ENCODE peak calls at places on chromosomes 5 and 9, in seven cellular contexts. E is T-helper 1 cell, R is fibroblast of mammary gland, H is GM12892, W is posterior vena cava, T is Peyer's patch, F is BJ. Q is an unnamed sample.

GRCh38 chr5:5665225-5666075 is 243.0 kb downstream of the ICE1 start:
- DNase-seq in E (no peak), R (no peak), H (no peak), W (no peak), T (no peak), F (no peak), Q (no peak)

GRCh38 chr9:86185872-86186271 is 73.6 kb downstream of the C9orf153 start:
- DNase-seq in E (no peak), R (peak; percentile 29), H (no peak), W (no peak), T (no peak), F (no peak), Q (no peak)

GRCh38 chr5:142749321-142749720 is 20.9 kb upstream of the ARHGAP26 start:
- DNase-seq in E (no peak), R (peak; percentile 82), H (no peak), W (no peak), T (no peak), F (no peak), Q (no peak)

GRCh38 chr5:35672995-35673394 is 55.3 kb downstream of the SPEF2 start:
- DNase-seq in E (peak; percentile 5), R (no peak), H (no peak), W (no peak), T (no peak), F (no peak), Q (no peak)

GRCh38 chr9:89625721-89626687 is 21.2 kb downstream of the GADD45G start:
- DNase-seq in E (no peak), R (no peak), H (no peak), W (no peak), T (no peak), F (no peak), Q (no peak)

GRCh38 chr5:167763772-167764171 is 527.7 kb upstream of the WWC1 start:
- DNase-seq in E (no peak), R (peak; percentile 77), H (no peak), W (no peak), T (no peak), F (no peak), Q (no peak)

GRCh38 chr5:161165998-161166660 is 314.1 kb upstream of the ATP10B start:
- DNase-seq in E (no peak), R (no peak), H (no peak), W (no peak), T (no peak), F (no peak), Q (no peak)

GRCh38 chr5:9201761-9202160 is 344.1 kb downstream of the SEMA5A start:
- DNase-seq in E (no peak), R (peak; percentile 10), H (no peak), W (no peak), T (no peak), F (no peak), Q (no peak)

GRCh38 chr5:157269165-157269671 is 3.3 kb downstream of the CYFIP2 start:
- DNase-seq in E (no peak), R (no peak), H (no peak), W (no peak), T (peak; percentile 59), F (no peak), Q (peak; percentile 63)